ENCODE peak calls at places on chromosomes 13 and 19, in four cellular contexts. W is GM23248, O is anterior cingulate cortex, J is H4. D is an unnamed sample.

GRCh38 chr19:1449467-1450442 is at the start of gene APC2:
- DNase-seq in O (peak), J (peak), W (peak), D (no peak)

GRCh38 chr13:96952592-96952991 is 41.7 kb downstream of the OXGR1 start:
- DNase-seq in W (no peak), O (no peak), J (no peak), D (no peak)

GRCh38 chr19:57788114-57788692 is 18.7 kb downstream of the ZNF586 start:
- DNase-seq in W (no peak), J (no peak), O (no peak), D (no peak)

GRCh38 chr19:48636859-48637448 is at the start of gene DBP:
- DNase-seq in J (no peak), W (peak), O (no peak), D (peak)

GRCh38 chr13:101706651-101707050 is 254.2 kb downstream of the ITGBL1 start:
- DNase-seq in W (peak), O (no peak), J (peak), D (no peak)

GRCh38 chr13:24452044-24452443 is 60.5 kb downstream of the PARP4 start:
- DNase-seq in W (no peak), O (no peak), J (no peak), D (no peak)

GRCh38 chr13:40495620-40496001 is 170.8 kb downstream of the FOXO1 start:
- DNase-seq in W (no peak), O (no peak), J (no peak), D (no peak)

GRCh38 chr13:38419312-38419873 is 69.7 kb downstream of the UFM1 start:
- DNase-seq in J (no peak), O (no peak), W (no peak), D (no peak)

GRCh38 chr13:99356216-99357089 is 49.3 kb upstream of the GPR183 start:
- DNase-seq in W (peak), J (peak), O (no peak), D (no peak)

GRCh38 chr19:17205237-17206140 is 9.7 kb upstream of the USE1 start:
- DNase-seq in O (no peak), W (peak), J (peak), D (peak)

GRCh38 chr13:74134777-74135305 is 637 bp upstream of the KLF12 start:
- DNase-seq in W (peak), J (no peak), O (no peak), D (no peak)

GRCh38 chr19:11481777-11482383 is 1.0 kb upstream of the ELAVL3 start:
- DNase-seq in W (peak), O (peak), J (peak), D (no peak)

GRCh38 chr19:37572203-37572602 is 22.4 kb downstream of the ZNF571 start:
- DNase-seq in O (no peak), W (peak), J (no peak), D (no peak)

GRCh38 chr13:92838786-92839185 is 387.8 kb upstream of the GPC6 start:
- DNase-seq in W (peak), J (peak), O (no peak), D (no peak)

GRCh38 chr19:5806133-5806489 is 1.2 kb downstream of the NRTN start:
- DNase-seq in J (no peak), O (no peak), W (no peak), D (no peak)

GRCh38 chr19:48746738-48747575 is at the start of gene IZUMO1:
- DNase-seq in O (peak), J (peak), W (peak), D (peak)

GRCh38 chr13:90307136-90307535 is 1040.4 kb upstream of the MIR17HG start:
- DNase-seq in O (no peak), J (no peak), W (no peak), D (no peak)

GRCh38 chr19:35205733-35206323 is 22.7 kb downstream of the FAM187B start:
- DNase-seq in O (no peak), J (no peak), W (no peak), D (no peak)

GRCh38 chr19:33659835-33660234 is 38.1 kb downstream of the CHST8 start:
- DNase-seq in O (no peak), J (no peak), W (no peak), D (no peak)

GRCh38 chr19:10432736-10433130 is 12.4 kb downstream of the PDE4A start:
- DNase-seq in J (no peak), W (no peak), O (no peak), D (no peak)

GRCh38 chr13:40318366-40318765 is 348.1 kb downstream of the FOXO1 start:
- DNase-seq in W (peak), J (no peak), O (no peak), D (no peak)

GRCh38 chr19:50158577-50158976 is 4.5 kb downstream of the IZUMO2 start:
- DNase-seq in W (no peak), J (no peak), O (no peak), D (no peak)

GRCh38 chr13:95745752-95746151 is 68.8 kb downstream of the DNAJC3 start:
- DNase-seq in J (no peak), W (no peak), O (no peak), D (no peak)

GRCh38 chr19:49591731-49592485 is 926 bp downstream of the PRR12 start:
- DNase-seq in O (no peak), J (no peak), W (peak), D (peak)

GRCh38 chr19:38210458-38210987 is 13.5 kb downstream of the DPF1 start:
- DNase-seq in W (peak), J (no peak), O (peak), D (no peak)

GRCh38 chr19:18566953-18567352 is 4.7 kb upstream of the UBA52 start:
- DNase-seq in J (no peak), O (no peak), W (no peak), D (no peak)

GRCh38 chr19:4328243-4328990 is 10.2 kb downstream of the STAP2 start:
- DNase-seq in O (peak), W (peak), J (no peak), D (no peak)

GRCh38 chr13:22931576-22931975 is 249.2 kb upstream of the SGCG start:
- DNase-seq in O (no peak), J (no peak), W (no peak), D (no peak)

GRCh38 chr19:41588497-41589209 is 12.7 kb downstream of the CEACAM21 start:
- DNase-seq in O (no peak), W (peak), J (no peak), D (no peak)

GRCh38 chr13:48072304-48072703 is 22.6 kb downstream of the MED4 start:
- DNase-seq in J (no peak), W (no peak), O (no peak), D (no peak)

GRCh38 chr19:53328967-53329366 is 4.6 kb upstream of the ZNF845 start:
- DNase-seq in W (peak), O (no peak), J (no peak), D (no peak)

GRCh38 chr13:88622362-88622973 is 951.3 kb downstream of the SLITRK5 start:
- DNase-seq in J (no peak), W (no peak), O (no peak), D (no peak)

GRCh38 chr13:20702945-20703784 is at the start of gene IL17D:
- DNase-seq in O (no peak), W (peak), J (no peak), D (peak)

D was measured in PC-9.